ENCODE peak calls at places on chromosomes 5 and 9, in seven cellular contexts. P is mesenchymal stem cell, C is H9, R is neuronal stem cell, X is SK-N-SH, O is GM12878, K is HepG2. I is an unnamed sample.

GRCh38 chr9:120883608-120883996 is 6.6 kb upstream of the PHF19 start:
- DNase-seq in X (no peak), K (no peak), C (no peak), P (no peak), O (no peak), R (no peak), I (no peak)

GRCh38 chr9:14306672-14307646 is 7.0 kb downstream of the NFIB start:
- DNase-seq in O (no peak), R (no peak), P (no peak), X (no peak), K (no peak), C (no peak), I (peak; percentile 95)

GRCh38 chr9:136010615-136011341 is 49.6 kb upstream of the UBAC1 start:
- DNase-seq in C (peak; percentile 60), K (no peak), P (no peak), X (no peak), R (no peak), O (no peak), I (no peak)

GRCh38 chr9:137486141-137486490 is 27.0 kb upstream of the NSMF start:
- DNase-seq in O (no peak), K (no peak), P (no peak), C (no peak), R (no peak), X (peak; percentile 15), I (no peak)

GRCh38 chr9:69549310-69550202 is 122.6 kb downstream of the APBA1 start:
- DNase-seq in O (no peak), K (peak; percentile 45), X (peak; percentile 44), P (peak; percentile 54), R (no peak), C (no peak), I (no peak)

GRCh38 chr5:58019614-58020013 is 440.3 kb downstream of the PLK2 start:
- DNase-seq in O (no peak), P (peak; percentile 5), K (no peak), R (no peak), C (no peak), X (no peak), I (no peak)

GRCh38 chr5:58913591-58913990 is 330.7 kb downstream of the RAB3C start:
- DNase-seq in R (no peak), X (no peak), O (no peak), P (no peak), K (no peak), C (no peak), I (no peak)

GRCh38 chr9:127751269-127752054 is 16.4 kb upstream of the TOR2A start:
- DNase-seq in P (peak; percentile 43), R (no peak), O (no peak), X (no peak), K (no peak), C (peak; percentile 68), I (no peak)

GRCh38 chr5:93311825-93312224 is 269.2 kb downstream of the NR2F1-AS1 start:
- DNase-seq in X (no peak), O (no peak), C (no peak), K (no peak), P (no peak), R (no peak), I (no peak)

GRCh38 chr5:98977723-98978122 is 48.9 kb upstream of the CHD1 start:
- DNase-seq in P (no peak), R (no peak), C (no peak), K (no peak), O (no peak), X (no peak), I (no peak)

GRCh38 chr5:54632131-54632551 is 114.6 kb downstream of the SNX18 start:
- DNase-seq in R (no peak), P (no peak), K (no peak), C (no peak), X (no peak), O (no peak), I (no peak)

GRCh38 chr5:133324058-133324457 is 272.2 kb downstream of the HSPA4 start:
- DNase-seq in C (no peak), P (no peak), O (no peak), X (no peak), K (no peak), R (no peak), I (no peak)

GRCh38 chr5:102090770-102091169 is 205.3 kb downstream of the SLCO4C1 start:
- DNase-seq in K (peak; percentile 77), O (no peak), R (peak; percentile 41), C (no peak), P (peak; percentile 35), X (peak; percentile 43), I (no peak)

GRCh38 chr5:177123789-177124485 is 9.6 kb upstream of the NSD1 start:
- DNase-seq in P (no peak), K (no peak), X (no peak), C (no peak), R (no peak), O (no peak), I (no peak)

GRCh38 chr5:151051931-151052608 is 28.8 kb downstream of the TNIP1 start:
- DNase-seq in X (no peak), P (no peak), C (no peak), O (no peak), K (no peak), R (no peak), I (no peak)

GRCh38 chr9:20997503-20998076 is 33.9 kb downstream of the HACD4 start:
- DNase-seq in R (no peak), C (no peak), O (peak; percentile 47), P (no peak), X (no peak), K (no peak), I (no peak)

GRCh38 chr9:13841801-13842462 is 472.0 kb downstream of the NFIB start:
- DNase-seq in X (no peak), R (no peak), P (no peak), C (no peak), K (no peak), O (no peak), I (no peak)

GRCh38 chr5:75510836-75511434 is 494 bp downstream of the CERT1 start:
- DNase-seq in P (no peak), O (no peak), K (peak; percentile 3), R (peak; percentile 23), X (peak; percentile 69), C (peak; percentile 43), I (no peak)

GRCh38 chr5:75512383-75513074 is 838 bp downstream of the POLK start:
- DNase-seq in P (no peak), K (peak; percentile 14), R (no peak), C (no peak), O (no peak), X (no peak), I (no peak)

GRCh38 chr5:75510417-75510835 is 1.0 kb downstream of the CERT1 start:
- DNase-seq in R (no peak), K (peak; percentile 6), P (peak; percentile 55), C (no peak), O (no peak), X (no peak), I (peak; percentile 42)

GRCh38 chr5:75509956-75510355 is 1.5 kb downstream of the CERT1 start:
- DNase-seq in R (no peak), O (no peak), P (peak; percentile 82), X (peak; percentile 4), K (peak; percentile 12), C (no peak), I (peak; percentile 30)

DNA sequence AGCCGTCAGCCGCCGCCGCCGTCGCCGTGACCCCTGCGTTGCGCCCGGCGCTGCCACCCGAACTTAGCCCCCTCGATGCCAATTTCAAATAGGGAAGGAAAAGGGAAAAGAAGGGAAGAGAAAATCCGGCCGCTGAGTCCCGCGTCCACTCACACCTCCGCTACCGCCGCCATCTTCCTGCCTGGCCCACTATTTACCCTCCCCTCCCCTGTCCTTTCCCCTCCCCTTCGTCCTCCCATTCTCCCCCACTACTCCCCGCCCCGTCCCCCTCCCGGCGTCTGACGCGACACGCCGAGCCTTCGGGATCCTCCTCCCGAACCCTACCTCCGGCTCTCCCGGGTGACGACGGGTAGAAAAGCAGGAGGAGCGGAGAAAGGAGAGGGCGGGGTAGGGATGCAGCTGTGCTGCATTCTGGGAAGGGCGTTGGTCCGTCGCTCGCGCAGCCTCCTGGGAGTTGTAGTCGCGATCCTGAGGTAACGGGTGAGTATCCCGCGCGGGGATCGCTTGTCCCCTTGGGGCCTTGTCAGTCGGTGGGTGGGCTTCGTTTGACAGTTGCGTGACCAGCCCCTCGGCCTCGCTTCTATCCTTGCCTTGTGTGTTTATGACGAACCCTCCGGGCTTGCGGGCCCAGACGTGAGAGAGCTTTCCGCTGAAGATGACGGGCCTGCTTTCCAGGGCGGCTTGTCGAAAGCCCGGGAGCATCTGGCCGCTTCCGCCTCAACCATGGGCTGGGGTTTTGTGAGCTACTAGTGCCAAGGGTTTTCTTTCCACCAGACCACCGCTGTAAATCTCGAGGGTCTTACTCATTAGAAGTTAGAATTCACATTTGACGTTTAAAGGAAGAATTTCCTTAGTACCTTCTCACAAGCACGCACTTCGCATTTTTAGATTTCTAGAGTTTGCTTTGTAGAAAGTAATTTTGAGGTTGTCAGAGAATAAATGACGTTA is at the start of the genes CERT1 and POLK:
- DNase-seq in X (peak; percentile 97), R (peak; percentile 96), K (peak; percentile 96), C (peak; percentile 99), O (peak; percentile 96), P (peak; percentile 99), I (peak; percentile 99)
- H2AFZ ChIP-seq in X (peak within 1 kb of the TSS; percentile 81), R (peak within 1 kb of the TSS; percentile 96), K (peak within 1 kb of the TSS; percentile 69), C (no peak within 1 kb of the TSS), O (peak within 1 kb of the TSS; percentile 81), P (peak within 1 kb of the TSS; percentile 91), I (peak within 1 kb of the TSS; percentile 97)

GRCh38 chr9:106878081-106878837 is 15.3 kb downstream of the ZNF462 start:
- DNase-seq in C (peak; percentile 51), P (no peak), O (no peak), R (no peak), K (no peak), X (peak; percentile 27), I (no peak)
- H3K4me1 ChIP-seq in C (peaks cover 44% of the 10 kb centered on the region), P (peaks cover 16% of the 10 kb centered on the region), O (no peaks in the 10 kb centered on the region), R (peaks cover 23% of the 10 kb centered on the region), K (no peaks in the 10 kb centered on the region), X (peaks cover 37% of the 10 kb centered on the region), I (peaks cover 39% of the 10 kb centered on the region)

DNA sequence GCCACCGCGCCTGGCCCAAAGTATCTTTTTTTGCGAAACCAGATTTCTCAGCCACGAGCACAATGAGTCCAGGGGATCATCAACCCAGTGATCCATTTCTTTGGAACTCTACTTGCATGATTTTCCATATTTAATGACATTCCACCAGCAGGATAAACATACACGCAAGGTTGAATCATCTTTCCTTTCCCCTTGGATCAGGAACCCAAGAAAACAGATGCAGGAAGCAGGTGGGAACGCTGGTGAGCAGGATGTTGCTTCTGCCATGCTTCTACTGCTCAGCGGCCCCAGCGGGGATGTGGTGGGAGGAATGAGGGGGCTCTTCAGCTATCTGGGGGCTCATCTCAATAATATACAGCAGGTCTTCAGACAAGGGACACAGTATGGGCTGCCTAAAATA is 118.2 kb downstream of the SEC61B start:
- DNase-seq in X (no peak), K (no peak), O (no peak), C (no peak), P (no peak), R (no peak), I (no peak)
- H2AFZ ChIP-seq in X (no peak overlapping the region), K (no peak overlapping the region), O (no peak overlapping the region), C (no peak overlapping the region), P (no peak overlapping the region), R (no peak overlapping the region), I (no peak overlapping the region)

GRCh38 chr5:175851311-175851710 is 20.1 kb upstream of the CPLX2 start:
- DNase-seq in C (no peak), O (no peak), K (no peak), R (no peak), P (no peak), X (no peak), I (no peak)
- H3K4me1 ChIP-seq in C (no peaks in the 10 kb centered on the region), O (no peaks in the 10 kb centered on the region), K (peaks cover 99% of the 10 kb centered on the region), R (no peaks in the 10 kb centered on the region), P (no peaks in the 10 kb centered on the region), X (peaks cover 20% of the 10 kb centered on the region), I (no peaks in the 10 kb centered on the region)

I was measured in mammary epithelial cell.